ENCODE peak calls at places on chromosomes 1 and 21, in eight cellular contexts. G is neural progenitor cell, S is EL, M is osteocyte, Q is iris pigment epithelial cell, E is SHP77 treated with DMSO at 0.1 percent for 48 hours, Z is GM20000, K is left colon. P is an unnamed sample.

GRCh38 chr1:9320520-9321479 is 28.1 kb downstream of the SPSB1 start:
- DNase-seq in G (peak; percentile 65), S (no peak), M (no peak), Q (peak; percentile 84), E (no peak), Z (no peak), K (no peak), P (no peak)

GRCh38 chr1:41843378-41843777 is 75.3 kb downstream of the HIVEP3 start:
- DNase-seq in G (no peak), S (peak; percentile 65), M (no peak), Q (peak; percentile 66), E (no peak), Z (no peak), K (no peak), P (no peak)

GRCh38 chr1:118788372-118788955 is 199.7 kb downstream of the TBX15 start:
- DNase-seq in G (no peak), S (peak; percentile 70), M (no peak), Q (peak; percentile 51), E (peak; percentile 87), Z (no peak), K (no peak), P (no peak)

GRCh38 chr21:15826147-15826780 is 96.5 kb downstream of the USP25 start:
- DNase-seq in G (peak; percentile 52), S (peak; percentile 32), M (no peak), Q (peak; percentile 65), E (no peak), Z (peak; percentile 23), K (no peak), P (no peak)

GRCh38 chr1:157073944-157074685 is 25.5 kb downstream of the ETV3L start:
- DNase-seq in G (peak; percentile 81), S (peak; percentile 67), M (no peak), Q (peak; percentile 72), E (peak; percentile 93), Z (no peak), K (peak; percentile 80), P (peak; percentile 31)

GRCh38 chr1:210764536-210764935 is 369.4 kb downstream of the KCNH1 start:
- DNase-seq in G (no peak), S (peak; percentile 32), M (no peak), Q (no peak), E (no peak), Z (no peak), K (no peak), P (no peak)

GRCh38 chr1:202162049-202162417 is 1.6 kb upstream of the PTPN7 start:
- DNase-seq in G (no peak), S (no peak), M (no peak), Q (no peak), E (no peak), Z (peak; percentile 56), K (no peak), P (peak; percentile 70)

GRCh38 chr21:45319461-45320211 is 31.9 kb upstream of the POFUT2 start:
- DNase-seq in G (no peak), S (peak; percentile 95), M (no peak), Q (peak; percentile 63), E (no peak), Z (no peak), K (peak; percentile 13), P (no peak)

GRCh38 chr1:201346337-201346939 is 31.0 kb downstream of the TNNT2 start:
- DNase-seq in G (peak; percentile 80), S (peak; percentile 62), M (no peak), Q (peak; percentile 56), E (peak; percentile 33), Z (no peak), K (peak; percentile 54), P (no peak)

GRCh38 chr1:203692565-203693470 is 66.2 kb downstream of the ATP2B4 start:
- DNase-seq in G (no peak), S (peak; percentile 98), M (peak; percentile 91), Q (peak; percentile 93), E (no peak), Z (no peak), K (peak; percentile 66), P (no peak)

GRCh38 chr1:30966690-30967369 is 58.3 kb upstream of the SDC3 start:
- DNase-seq in G (no peak), S (peak; percentile 80), M (no peak), Q (peak; percentile 81), E (peak; percentile 28), Z (no peak), K (no peak), P (no peak)

GRCh38 chr1:151606384-151606783 is 5.5 kb upstream of the SNX27 start:
- DNase-seq in G (no peak), S (peak; percentile 18), M (no peak), Q (no peak), E (no peak), Z (no peak), K (peak; percentile 16), P (no peak)

GRCh38 chr1:180935326-180936109 is 22.8 kb downstream of the KIAA1614 start:
- DNase-seq in G (peak; percentile 39), S (no peak), M (no peak), Q (no peak), E (no peak), Z (peak; percentile 86), K (peak; percentile 63), P (peak; percentile 60)

GRCh38 chr1:96845464-96845863 is 123.9 kb downstream of the PTBP2 start:
- DNase-seq in G (peak; percentile 43), S (peak; percentile 25), M (no peak), Q (peak; percentile 18), E (no peak), Z (peak; percentile 49), K (peak; percentile 40), P (peak; percentile 13)

GRCh38 chr1:2311184-2312032 is 79.9 kb downstream of the MORN1 start:
- DNase-seq in G (peak; percentile 86), S (peak; percentile 64), M (no peak), Q (peak; percentile 63), E (peak; percentile 54), Z (peak; percentile 80), K (peak; percentile 78), P (peak; percentile 48)

GRCh38 chr1:166903232-166903631 is 27.2 kb upstream of the TADA1 start:
- DNase-seq in G (no peak), S (no peak), M (no peak), Q (no peak), E (no peak), Z (no peak), K (no peak), P (no peak)

GRCh38 chr21:36851121-36851520 is 115.3 kb downstream of the HLCS start:
- DNase-seq in G (no peak), S (no peak), M (no peak), Q (no peak), E (no peak), Z (no peak), K (no peak), P (no peak)

GRCh38 chr1:147821883-147822282 is 61.5 kb upstream of the GJA5 start:
- DNase-seq in G (no peak), S (peak; percentile 12), M (no peak), Q (peak; percentile 14), E (no peak), Z (no peak), K (no peak), P (no peak)

GRCh38 chr1:220775238-220775853 is 11.4 kb upstream of the MTARC1 start:
- DNase-seq in G (peak; percentile 59), S (peak; percentile 31), M (peak; percentile 83), Q (peak; percentile 14), E (peak; percentile 8), Z (peak; percentile 50), K (peak; percentile 62), P (no peak)

GRCh38 chr1:233394860-233395717 is 67.6 kb downstream of the MAP3K21 start:
- DNase-seq in G (peak; percentile 69), S (peak; percentile 49), M (no peak), Q (peak; percentile 63), E (peak; percentile 28), Z (peak; percentile 52), K (no peak), P (peak; percentile 11)

GRCh38 chr1:14538335-14538734 is 60.1 kb upstream of the KAZN start:
- DNase-seq in G (no peak), S (no peak), M (no peak), Q (no peak), E (no peak), Z (no peak), K (no peak), P (no peak)

GRCh38 chr1:155026588-155026987 is 7.0 kb downstream of the DCST2 start:
- DNase-seq in G (no peak), S (peak; percentile 65), M (no peak), Q (no peak), E (no peak), Z (no peak), K (no peak), P (no peak)

GRCh38 chr1:230175839-230176238 is 108.8 kb downstream of the GALNT2 start:
- DNase-seq in G (no peak), S (no peak), M (peak; percentile 2), Q (no peak), E (no peak), Z (no peak), K (no peak), P (no peak)

GRCh38 chr1:246597340-246597739 is 31.1 kb downstream of the CNST start:
- DNase-seq in G (no peak), S (peak; percentile 85), M (no peak), Q (peak; percentile 73), E (no peak), Z (no peak), K (peak; percentile 75), P (no peak)

GRCh38 chr1:70143052-70143659 is 62.2 kb downstream of the LRRC40 start:
- DNase-seq in G (no peak), S (peak; percentile 62), M (no peak), Q (peak; percentile 61), E (no peak), Z (no peak), K (no peak), P (no peak)

GRCh38 chr1:51237313-51237700 is 1.2 kb downstream of the RNF11 start:
- DNase-seq in G (no peak), S (no peak), M (no peak), Q (no peak), E (no peak), Z (no peak), K (no peak), P (no peak)

GRCh38 chr1:194013561-194013960 is 827.1 kb upstream of the B3GALT2 start:
- DNase-seq in G (no peak), S (no peak), M (no peak), Q (peak; percentile 21), E (no peak), Z (no peak), K (no peak), P (no peak)

GRCh38 chr21:39000496-39000895 is 182.8 kb downstream of the PSMG1 start:
- DNase-seq in G (no peak), S (no peak), M (no peak), Q (no peak), E (no peak), Z (no peak), K (no peak), P (no peak)

GRCh38 chr1:6545276-6545934 is 8.9 kb downstream of the NOL9 start:
- DNase-seq in G (no peak), S (no peak), M (no peak), Q (peak; percentile 48), E (no peak), Z (no peak), K (no peak), P (no peak)

GRCh38 chr1:59601032-59601431 is 213.7 kb upstream of the HOOK1 start:
- DNase-seq in G (no peak), S (no peak), M (no peak), Q (no peak), E (no peak), Z (no peak), K (no peak), P (no peak)

GRCh38 chr1:94983343-94983742 is 56.4 kb upstream of the CNN3 start:
- DNase-seq in G (no peak), S (peak; percentile 83), M (no peak), Q (peak; percentile 97), E (no peak), Z (no peak), K (peak; percentile 52), P (no peak)

GRCh38 chr1:56758135-56758534 is 61.1 kb downstream of the FYB2 start:
- DNase-seq in G (peak; percentile 70), S (peak; percentile 2), M (no peak), Q (no peak), E (peak; percentile 8), Z (peak; percentile 3), K (peak; percentile 39), P (no peak)

GRCh38 chr1:34597877-34598514 is 156.9 kb upstream of the GJB5 start:
- DNase-seq in G (peak; percentile 89), S (peak; percentile 30), M (no peak), Q (peak; percentile 21), E (peak; percentile 20), Z (peak; percentile 77), K (peak; percentile 83), P (peak; percentile 24)

GRCh38 chr1:35434703-35435102 is 122.5 kb downstream of the KIAA0319L start:
- DNase-seq in G (no peak), S (no peak), M (peak; percentile 69), Q (no peak), E (no peak), Z (no peak), K (no peak), P (no peak)

P was measured in GM06990.